ENCODE peak calls at places on chromosomes 7 and 10, in nine cellular contexts. T, V, O, Q, H, S, Y, C and M are unnamed samples.
A peak's percentile ranks its signal among the peaks of the same experiment; 100 is the strongest.

GRCh38 chr7:1720325-1720724 is 50.2 kb downstream of the ELFN1 start:
- DNase-seq in T (no peak), C (no peak), V (no peak), H (no peak), O (no peak), S (no peak), Y (no peak), Q (no peak), M (no peak)

GRCh38 chr10:72029414-72029813 is 58.9 kb downstream of the SPOCK2 start:
- DNase-seq in H (no peak), C (no peak), T (no peak), O (no peak), S (no peak), V (no peak), Q (no peak), Y (no peak), M (no peak)

GRCh38 chr7:18792866-18793595 is 297.5 kb downstream of the HDAC9 start:
- DNase-seq in Q (no peak), C (no peak), Y (peak; percentile 18), V (no peak), T (peak; percentile 14), H (no peak), O (no peak), S (no peak), M (no peak)

GRCh38 chr7:15751191-15751701 is 64.8 kb upstream of the MEOX2 start:
- DNase-seq in T (no peak), C (no peak), V (no peak), S (no peak), O (no peak), Q (no peak), H (no peak), Y (no peak), M (no peak)

GRCh38 chr7:117095055-117095454 is 141.8 kb downstream of the ST7 start:
- DNase-seq in H (no peak), Y (no peak), Q (no peak), O (no peak), T (no peak), V (no peak), C (no peak), S (no peak), M (no peak)

GRCh38 chr7:149031353-149031910 is 3.1 kb upstream of the PDIA4 start:
- DNase-seq in C (no peak), Q (no peak), Y (no peak), V (no peak), S (no peak), H (no peak), O (no peak), T (no peak), M (no peak)

GRCh38 chr7:4951903-4952636 is 6.9 kb downstream of the MMD2 start:
- DNase-seq in Y (peak; percentile 10), Q (no peak), V (no peak), O (no peak), H (no peak), T (no peak), S (no peak), C (no peak), M (no peak)

GRCh38 chr7:132337450-132338080 is 238.7 kb downstream of the PLXNA4 start:
- DNase-seq in Q (no peak), S (no peak), O (no peak), H (no peak), Y (no peak), T (no peak), C (no peak), V (no peak), M (no peak)

GRCh38 chr7:41207141-41207540 is 495.7 kb downstream of the INHBA start:
- DNase-seq in H (no peak), O (no peak), S (no peak), Y (no peak), T (no peak), C (no peak), V (no peak), Q (no peak), M (no peak)

GRCh38 chr10:34587002-34587740 is 227.9 kb downstream of the PARD3 start:
- DNase-seq in C (no peak), Y (no peak), V (no peak), T (no peak), Q (no peak), O (no peak), H (no peak), S (no peak), M (no peak)

GRCh38 chr10:121524138-121524817 is 74.0 kb downstream of the FGFR2 start:
- DNase-seq in Q (no peak), H (no peak), C (no peak), T (no peak), Y (no peak), V (no peak), O (no peak), S (no peak), M (no peak)

GRCh38 chr10:42801135-42801534 is 18.5 kb downstream of the BMS1 start:
- DNase-seq in S (no peak), Q (no peak), V (no peak), T (no peak), Y (no peak), O (no peak), C (no peak), H (no peak), M (no peak)

GRCh38 chr7:114986805-114987204 is 64.9 kb downstream of the MDFIC start:
- DNase-seq in O (no peak), V (no peak), S (no peak), C (no peak), T (no peak), Y (no peak), H (no peak), Q (no peak), M (no peak)

GRCh38 chr7:115477193-115477651 is 553.3 kb downstream of the TFEC start:
- DNase-seq in Q (no peak), T (no peak), Y (no peak), C (no peak), S (peak; percentile 19), H (no peak), V (no peak), O (peak; percentile 27), M (no peak)

GRCh38 chr10:48453451-48454301 is 147.2 kb downstream of the MAPK8 start:
- DNase-seq in Y (no peak), Q (no peak), V (peak; percentile 33), H (no peak), T (no peak), C (no peak), S (no peak), O (no peak), M (no peak)

GRCh38 chr10:111233439-111233838 is 156.6 kb downstream of the ADRA2A start:
- DNase-seq in Y (no peak), Q (no peak), C (no peak), O (no peak), V (no peak), S (no peak), T (no peak), H (no peak), M (no peak)

GRCh38 chr10:124911124-124912051 is 30.5 kb upstream of the ZRANB1 start:
- DNase-seq in Y (peak; percentile 42), Q (no peak), O (no peak), H (no peak), V (peak; percentile 9), C (no peak), T (no peak), S (no peak), M (no peak)

GRCh38 chr10:110346914-110347313 is 42.2 kb upstream of the SMNDC1 start:
- DNase-seq in Y (no peak), O (no peak), Q (no peak), H (no peak), S (no peak), V (no peak), T (no peak), C (no peak), M (no peak)

GRCh38 chr10:94129393-94130130 is 135.8 kb downstream of the PLCE1 start:
- DNase-seq in H (no peak), Y (no peak), T (no peak), S (no peak), Q (no peak), V (no peak), O (no peak), C (peak; percentile 33), M (no peak)

GRCh38 chr10:97234403-97234802 is 48.6 kb upstream of the SLIT1 start:
- DNase-seq in S (no peak), T (no peak), O (no peak), Q (no peak), Y (peak; percentile 62), V (no peak), C (peak; percentile 13), H (no peak), M (no peak)

GRCh38 chr10:100847440-100847839 is 65.3 kb upstream of the SLF2 start:
- DNase-seq in V (no peak), O (no peak), Q (no peak), T (no peak), C (peak; percentile 58), H (no peak), Y (no peak), S (no peak), M (no peak)

GRCh38 chr10:132716691-132717490 is 69.1 kb downstream of the NKX6-2 start:
- DNase-seq in C (no peak), S (no peak), Q (peak; percentile 62), V (no peak), T (no peak), H (no peak), O (peak; percentile 10), Y (no peak), M (no peak)

GRCh38 chr7:129574487-129574886 is 37.0 kb upstream of the NRF1 start:
- DNase-seq in S (no peak), H (no peak), C (no peak), T (no peak), O (no peak), Q (no peak), Y (peak; percentile 69), V (no peak), M (no peak)

GRCh38 chr7:103074519-103075336 is at the start of the genes ARMC10 and FBXL13:
- DNase-seq in H (peak; percentile 69), T (peak; percentile 71), C (peak; percentile 91), Q (peak; percentile 95), Y (peak; percentile 95), O (peak; percentile 93), S (peak; percentile 92), V (peak; percentile 83), M (peak; percentile 98)
- TF ChIP-seq POLR2A in H (peak; percentile 69), T (peak; percentile 62), C (peak; percentile 87), Q (no peak), Y (peak; percentile 52), O (peak; percentile 71), S (peak; percentile 53), V (no peak), M (no peak)

GRCh38 chr10:91551856-91552255 is 81.0 kb downstream of the PPP1R3C start:
- DNase-seq in O (peak; percentile 39), T (no peak), S (no peak), Y (peak; percentile 78), Q (no peak), H (no peak), C (peak; percentile 35), V (no peak), M (no peak)
- H3K4me3 ChIP-seq in O (no peak overlapping the region), T (no peak overlapping the region), S (no peak overlapping the region), Y (no peak overlapping the region), Q (no peak overlapping the region), H (no peak overlapping the region), C (no peak overlapping the region), V (no peak overlapping the region), M (no peak overlapping the region)

GRCh38 chr10:70323697-70324340 is 40.0 kb upstream of the NPFFR1 start:
- DNase-seq in Q (peak; percentile 65), O (peak; percentile 84), Y (no peak), C (no peak), H (no peak), S (no peak), T (no peak), V (peak; percentile 40), M (no peak)
- TF ChIP-seq POLR2A in Q (no peak), O (no peak), Y (no peak), C (no peak), H (no peak), S (no peak), T (no peak), V (no peak), M (no peak)

GRCh38 chr10:103542764-103543616 is 49.5 kb downstream of the NEURL1 start:
- DNase-seq in V (no peak), Q (no peak), T (no peak), Y (peak; percentile 66), S (peak; percentile 41), C (no peak), H (no peak), O (no peak), M (no peak)
- H3K4me3 ChIP-seq in V (peak overlapping the region; percentile 42), Q (peak overlapping the region; percentile 21), T (peak overlapping the region; percentile 47), Y (no peak overlapping the region), S (peak overlapping the region; percentile 14), C (no peak overlapping the region), H (peak overlapping the region; percentile 32), O (peak overlapping the region; percentile 36), M (peak overlapping the region; percentile 45)